ENCODE peak calls at places on chromosomes 6 and 20, in five cellular contexts. G is IMR-90, Y is mesenchymal stem cell, P is GM23248, U is adipocyte. Z is an unnamed sample. For H3K4me1, the result is how much of the 10 kb centered on the place peaks cover.

GRCh38 chr20:17358854-17359253 is 132.0 kb downstream of the PCSK2 start:
- DNase-seq in G (no peak), U (peak), P (no peak), Y (no peak), Z (no peak)

GRCh38 chr20:45765980-45766379 is 25.7 kb downstream of the WFDC3 start:
- DNase-seq in P (no peak), Y (no peak), U (no peak), G (no peak), Z (peak)

GRCh38 chr6:165506657-165507056 is 156.4 kb downstream of the PDE10A start:
- DNase-seq in U (no peak), P (no peak), Y (no peak), G (no peak), Z (no peak)

GRCh38 chr6:169490409-169490708 is 211.5 kb downstream of the WDR27 start:
- DNase-seq in G (no peak), U (no peak), Y (no peak), P (no peak), Z (no peak)

GRCh38 chr20:51164732-51165530 is 142.0 kb upstream of the KCNG1 start:
- DNase-seq in G (no peak), U (no peak), Y (no peak), P (no peak), Z (no peak)

GRCh38 chr6:123931928-123932327 is 128.3 kb downstream of the NKAIN2 start:
- DNase-seq in Y (no peak), U (no peak), P (no peak), G (no peak), Z (no peak)

GRCh38 chr6:43990275-43990626 is 137.0 kb downstream of the MRPL14 start:
- DNase-seq in P (peak), U (no peak), Y (no peak), G (peak), Z (no peak)

GRCh38 chr6:45422541-45423110 is 44.9 kb upstream of the SUPT3H start:
- DNase-seq in P (peak), Y (peak), U (peak), G (peak), Z (peak)

GRCh38 chr20:13692802-13693736 is 54.3 kb upstream of the TASP1 start:
- DNase-seq in P (no peak), G (no peak), Y (no peak), U (no peak), Z (no peak)

GRCh38 chr6:89284963-89285735 is 29.9 kb downstream of the GABRR2 start:
- DNase-seq in Y (no peak), G (no peak), U (no peak), P (no peak), Z (no peak)

GRCh38 chr6:157510329-157511188 is 129.6 kb downstream of the ZDHHC14 start:
- DNase-seq in Y (no peak), U (no peak), G (no peak), P (no peak), Z (no peak)

GRCh38 chr20:60453847-60454246 is 495.6 kb downstream of the CDH26 start:
- DNase-seq in P (no peak), Y (no peak), G (no peak), U (no peak), Z (peak)

GRCh38 chr6:145074805-145075204 is 660.5 kb downstream of the EPM2A start:
- DNase-seq in G (no peak), P (no peak), U (no peak), Y (no peak), Z (no peak)

GRCh38 chr6:50791900-50792508 is 26.7 kb upstream of the TFAP2B start:
- DNase-seq in U (peak), Y (peak), P (peak), G (peak), Z (peak)

GRCh38 chr6:106783631-106784566 is 154.5 kb downstream of the QRSL1 start:
- DNase-seq in U (no peak), Y (peak), P (peak), G (no peak), Z (no peak)

GRCh38 chr20:8394308-8394945 is 262.4 kb downstream of the PLCB1 start:
- DNase-seq in G (peak), U (peak), Y (peak), P (peak), Z (no peak)

GRCh38 chr6:20350215-20350614 is 51.5 kb upstream of the E2F3 start:
- DNase-seq in Y (peak), G (peak), P (no peak), U (peak), Z (peak)

GRCh38 chr6:166005846-166006592 is 161.6 kb downstream of the TBXT start:
- DNase-seq in U (no peak), P (peak), G (peak), Y (peak), Z (no peak)

GRCh38 chr20:46963758-46964181 is 69.1 kb downstream of the EYA2 start:
- DNase-seq in G (peak), U (peak), Y (no peak), P (no peak), Z (no peak)

GRCh38 chr20:50321797-50322480 is 131.3 kb downstream of the CEBPB start:
- DNase-seq in P (peak), G (peak), U (peak), Y (peak), Z (peak)

GRCh38 chr20:37202267-37202943 is 23.1 kb upstream of the MROH8 start:
- DNase-seq in P (peak), U (peak), G (peak), Y (peak), Z (peak)

GRCh38 chr6:170459451-170459850 is 93.7 kb downstream of the PSMB1 start:
- DNase-seq in U (no peak), G (peak), Y (peak), P (peak), Z (peak)

GRCh38 chr6:19599813-19600464 is 237.2 kb upstream of the ID4 start:
- DNase-seq in Y (no peak), U (no peak), G (no peak), P (no peak), Z (no peak)

GRCh38 chr20:23365390-23366165 is 3.6 kb downstream of the GZF1 start:
- DNase-seq in Y (no peak), G (no peak), U (no peak), P (no peak), Z (no peak)

GRCh38 chr6:97465877-97466710 is 183.1 kb upstream of the MMS22L start:
- DNase-seq in P (no peak), G (no peak), Y (no peak), U (no peak), Z (peak)

GRCh38 chr6:107493158-107494057 is 3.5 kb downstream of the SOBP start:
- DNase-seq in U (peak), G (peak), P (peak), Y (peak), Z (no peak)

GRCh38 chr6:148831064-148831463 is 84.2 kb downstream of the UST start:
- DNase-seq in U (no peak), Y (no peak), P (peak), G (no peak), Z (no peak)

GRCh38 chr6:27078734-27079357 is 168.7 kb upstream of the PRSS16 start:
- DNase-seq in G (peak), U (peak), P (peak), Y (peak), Z (peak)

GRCh38 chr6:160996316-160996715 is 4.7 kb downstream of the MAP3K4 start:
- DNase-seq in P (no peak), G (no peak), U (no peak), Y (no peak), Z (no peak)

GRCh38 chr6:44082872-44083321 is 44.4 kb downstream of the MRPL14 start:
- DNase-seq in Y (no peak), G (no peak), U (no peak), P (no peak), Z (no peak)

GRCh38 chr6:102488729-102489128 is 1095.2 kb downstream of the GRIK2 start:
- DNase-seq in Y (peak), U (peak), G (no peak), P (no peak), Z (no peak)

GRCh38 chr6:49463612-49463967 is 420 bp downstream of the CENPQ start:
- DNase-seq in U (peak), Y (no peak), P (peak), G (no peak), Z (no peak)

GRCh38 chr6:148367418-148368024 is 24.9 kb downstream of the SASH1 start:
- DNase-seq in Y (peak), G (peak), U (peak), P (peak), Z (no peak)

GRCh38 chr20:40715491-40715890 is 26.5 kb upstream of the MAFB start:
- DNase-seq in U (no peak), P (no peak), G (no peak), Y (no peak), Z (no peak)

GRCh38 chr20:42113236-42113635 is 495.1 kb upstream of the CHD6 start:
- DNase-seq in G (no peak), P (no peak), U (no peak), Y (no peak), Z (no peak)

GRCh38 chr6:143598466-143599080 is 79.2 kb upstream of the PHACTR2 start:
- DNase-seq in P (no peak), U (no peak), G (no peak), Y (no peak), Z (no peak)

GRCh38 chr6:106141441-106142237 is 55.5 kb downstream of the PRDM1 start:
- DNase-seq in Y (no peak), P (no peak), U (no peak), G (no peak), Z (no peak)

GRCh38 chr6:52415333-52415732 is 4.8 kb upstream of the EFHC1 start:
- DNase-seq in P (no peak), G (no peak), U (no peak), Y (no peak), Z (no peak)

GRCh38 chr6:1482381-1483166 is 93.2 kb downstream of the FOXF2 start:
- DNase-seq in U (no peak), Y (no peak), P (peak), G (peak), Z (no peak)

GRCh38 chr20:6178537-6178936 is 55.7 kb upstream of the FERMT1 start:
- DNase-seq in U (peak), G (peak), P (peak), Y (peak), Z (no peak)

GRCh38 chr6:167146173-167146572 is 11.6 kb downstream of the GPR31 start:
- DNase-seq in U (no peak), G (no peak), Y (no peak), P (no peak), Z (no peak)
- H3K9ac ChIP-seq in U (no peak), G (no peak), Y (no peak), P (no peak), Z (no peak)

DNA sequence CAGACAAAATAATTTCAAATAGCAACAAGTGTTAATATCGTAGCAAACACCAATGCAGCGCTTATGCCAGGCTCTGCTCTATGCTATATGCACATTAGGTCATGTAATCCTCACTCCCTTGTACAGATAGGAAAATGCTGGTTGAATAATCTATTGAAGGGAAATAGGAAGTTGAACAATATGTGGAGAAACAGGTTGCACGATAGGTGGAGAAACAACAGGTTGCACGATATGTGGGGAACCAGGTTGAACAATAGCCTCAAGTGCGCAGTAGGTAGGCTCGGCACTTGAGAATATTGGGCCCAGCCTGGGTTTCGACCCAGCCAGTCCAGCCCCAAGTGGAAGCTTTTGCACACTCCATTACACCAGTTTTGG is 91.1 kb upstream of the SIRPA start:
- DNase-seq in U (no peak), Y (no peak), G (no peak), P (no peak), Z (no peak)
- H3K4me1 ChIP-seq in U (under half), Y (under half), G (under half), P (under half), Z (under half)

DNA sequence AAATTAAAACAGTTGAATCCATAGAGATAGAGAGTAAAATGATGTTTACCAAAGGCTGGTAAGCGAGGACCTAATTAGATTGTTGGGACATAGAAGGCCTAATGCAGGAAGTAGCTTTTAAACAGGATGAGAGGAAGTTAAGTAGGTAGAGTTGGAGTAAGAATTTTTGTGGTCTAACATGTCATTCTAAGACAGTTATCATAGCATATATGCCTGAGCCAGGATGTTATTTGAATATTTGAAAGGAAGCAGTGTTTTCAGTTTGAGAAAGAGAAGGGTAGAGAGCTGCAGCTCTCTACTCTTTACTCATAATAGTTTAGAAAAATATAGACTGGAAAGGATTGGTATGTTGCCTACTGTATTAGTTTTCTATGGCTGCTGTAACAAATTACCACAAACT is 121.6 kb downstream of the MEI4 start:
- DNase-seq in U (no peak), Y (no peak), G (no peak), P (no peak), Z (no peak)
- H3K9ac ChIP-seq in U (no peak), Y (no peak), G (no peak), P (no peak), Z (no peak)

GRCh38 chr20:63913768-63914167 is 18.8 kb downstream of the DNAJC5 start:
- DNase-seq in G (no peak), U (no peak), P (no peak), Y (no peak), Z (no peak)
- H3K4me1 ChIP-seq in G (under half), U (under half), P (under half), Y (under half), Z (under half)

DNA sequence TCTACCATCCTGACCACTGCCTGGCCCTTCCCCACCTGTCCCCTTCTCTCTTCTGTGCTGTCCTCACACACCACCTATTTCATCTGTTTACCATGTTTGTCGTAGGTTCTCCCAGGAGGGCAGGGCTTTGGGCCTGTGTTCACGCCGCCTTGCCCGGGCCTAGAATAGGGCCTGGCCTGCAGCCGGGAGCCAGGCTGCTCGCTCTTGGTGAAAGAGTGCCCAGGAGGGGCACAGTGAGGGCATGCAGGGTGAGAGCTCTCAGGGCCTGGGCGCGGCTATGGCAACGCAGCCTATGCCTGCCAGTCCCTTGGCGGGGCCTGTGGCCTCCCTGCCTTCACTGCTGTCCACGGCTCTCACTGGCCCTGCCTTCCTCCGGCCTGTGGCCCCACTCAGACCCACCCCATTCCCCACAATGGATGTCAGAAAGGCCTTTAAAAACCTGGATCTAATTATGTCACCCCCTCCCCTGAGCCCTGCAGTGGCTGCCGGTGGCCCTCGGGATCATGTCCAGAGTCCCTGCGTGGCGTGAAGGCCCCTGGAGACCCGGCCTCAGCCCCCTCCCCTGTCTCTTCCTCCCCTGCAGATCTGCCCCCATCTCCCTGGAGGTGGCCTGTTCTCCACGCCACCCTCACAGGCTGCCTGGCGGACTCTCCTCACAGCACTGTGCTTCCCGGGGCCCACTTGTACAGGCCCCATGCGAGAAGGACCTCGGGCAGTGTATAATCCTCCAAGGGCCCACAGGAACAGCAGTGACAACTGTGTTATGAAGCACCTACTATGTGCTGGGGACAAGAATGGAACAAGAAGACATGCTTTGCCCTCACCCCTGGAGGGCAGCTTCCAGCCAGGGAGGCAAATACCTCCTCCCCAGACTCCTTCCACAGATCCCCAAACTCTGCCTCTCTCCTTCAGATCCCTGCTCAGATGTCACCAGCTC is 22.9 kb upstream of the NOL4L start:
- DNase-seq in U (no peak), G (no peak), P (no peak), Y (no peak), Z (no peak)
- H3K9ac ChIP-seq in U (no peak), G (no peak), P (no peak), Y (no peak), Z (no peak)

DNA sequence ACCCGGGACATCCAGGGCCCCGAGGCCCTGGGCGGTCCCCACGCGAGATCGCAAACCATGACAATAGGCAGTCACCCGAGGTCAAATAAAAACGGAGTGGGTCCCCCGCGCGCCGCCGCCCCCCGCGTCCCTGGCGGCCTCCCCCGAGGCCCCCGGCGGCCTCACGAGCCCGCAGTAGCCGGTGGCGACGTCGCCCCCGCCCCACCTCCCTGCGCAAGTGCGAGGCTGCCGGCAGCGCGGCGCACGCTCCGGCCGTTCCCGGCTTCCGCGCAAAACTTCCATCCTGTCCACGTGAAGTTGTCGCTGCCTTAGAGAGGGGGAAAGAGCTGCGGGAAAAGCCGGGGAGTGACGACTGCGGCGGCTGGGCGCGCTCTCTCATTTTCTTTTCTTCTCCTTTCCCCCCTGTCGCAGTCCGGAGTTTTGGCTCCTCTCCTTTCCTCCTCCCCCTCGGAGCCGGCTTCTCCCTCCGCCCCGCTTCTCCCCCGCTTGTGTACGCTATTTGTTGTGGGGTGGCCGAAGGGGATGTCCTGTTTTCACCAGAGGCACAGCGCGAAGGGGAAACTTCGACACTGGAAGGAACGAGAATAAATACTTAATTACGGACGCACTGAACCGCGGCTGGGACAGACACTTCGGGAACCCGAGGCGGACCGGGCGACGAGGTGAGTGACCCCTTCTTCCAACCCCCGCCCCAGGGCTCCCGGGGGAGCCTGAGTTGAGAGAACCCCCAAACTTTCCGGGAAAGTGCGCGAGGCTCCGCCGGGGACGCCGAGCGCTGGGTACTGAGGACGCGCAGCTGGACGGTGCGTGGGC is at the start of gene EYA4:
- DNase-seq in U (peak), G (peak), Y (peak), P (peak), Z (peak)
- H3K4me1 ChIP-seq in U (under half), G (under half), Y (under half), P (under half), Z (under half)

GRCh38 chr6:132483779-132484679 is 28.9 kb downstream of the STX7 start:
- DNase-seq in G (peak), U (peak), Y (peak), P (peak), Z (peak)

GRCh38 chr6:132481189-132481588 is 31.7 kb downstream of the STX7 start:
- DNase-seq in Y (no peak), G (no peak), P (no peak), U (no peak), Z (no peak)

GRCh38 chr6:132487762-132488161 is 25.2 kb downstream of the STX7 start:
- DNase-seq in U (no peak), G (no peak), P (no peak), Y (no peak), Z (no peak)

GRCh38 chr6:132482595-132482994 is 30.3 kb downstream of the STX7 start:
- DNase-seq in U (no peak), Y (no peak), P (no peak), G (no peak), Z (no peak)

GRCh38 chr6:132484680-132485018 is 28.3 kb downstream of the STX7 start:
- DNase-seq in Y (no peak), U (no peak), P (no peak), G (no peak), Z (no peak)
- H3K9ac ChIP-seq in Y (peak), U (no peak), P (no peak), G (no peak), Z (no peak)